ENCODE peak calls at places on chromosome 6, in four cellular contexts. One of them, this sample, is unnamed.
A peak's percentile ranks its signal among the peaks of the same experiment; 100 is the strongest.

GRCh38 chr6:89948876-89949275 is 54.6 kb downstream of the GJA10 start:
- DNase-seq in CD8-positive, alpha-beta T cell: no peak
- DNase-seq in sigmoid colon: no peak
- DNase-seq in upper lobe of right lung: no peak
- DNase-seq in this sample: no peak

GRCh38 chr6:122947355-122947754 is 48.7 kb upstream of the CLVS2 start:
- DNase-seq in upper lobe of right lung: no peak
- DNase-seq in CD8-positive, alpha-beta T cell: no peak
- DNase-seq in sigmoid colon: no peak
- DNase-seq in this sample: no peak

GRCh38 chr6:56484669-56485068 is 158.0 kb downstream of the DST start:
- DNase-seq in CD8-positive, alpha-beta T cell: no peak
- DNase-seq in upper lobe of right lung: no peak
- DNase-seq in sigmoid colon: no peak
- DNase-seq in this sample: no peak

GRCh38 chr6:99979953-99980352 is 14.1 kb downstream of the MCHR2 start:
- DNase-seq in sigmoid colon: no peak
- DNase-seq in CD8-positive, alpha-beta T cell: no peak
- DNase-seq in upper lobe of right lung: no peak
- DNase-seq in this sample: no peak

GRCh38 chr6:56851541-56852248 is 103.2 kb upstream of the BEND6 start:
- DNase-seq in sigmoid colon: peak; percentile 77
- DNase-seq in CD8-positive, alpha-beta T cell: no peak
- DNase-seq in upper lobe of right lung: no peak
- DNase-seq in this sample: no peak

GRCh38 chr6:161644521-161644920 is 370.7 kb upstream of the AGPAT4 start:
- DNase-seq in upper lobe of right lung: no peak
- DNase-seq in sigmoid colon: no peak
- DNase-seq in CD8-positive, alpha-beta T cell: no peak
- DNase-seq in this sample: no peak

GRCh38 chr6:88360203-88360797 is 194.2 kb upstream of the CNR1 start:
- DNase-seq in CD8-positive, alpha-beta T cell: no peak
- DNase-seq in sigmoid colon: no peak
- DNase-seq in upper lobe of right lung: no peak
- DNase-seq in this sample: no peak

GRCh38 chr6:146498309-146498708 is 45.3 kb upstream of the RAB32 start:
- DNase-seq in CD8-positive, alpha-beta T cell: no peak
- DNase-seq in sigmoid colon: no peak
- DNase-seq in upper lobe of right lung: no peak
- DNase-seq in this sample: no peak

GRCh38 chr6:155717369-155717768 is 261.7 kb upstream of the NOX3 start:
- DNase-seq in upper lobe of right lung: no peak
- DNase-seq in sigmoid colon: no peak
- DNase-seq in CD8-positive, alpha-beta T cell: no peak
- DNase-seq in this sample: no peak

GRCh38 chr6:117613920-117614535 is 11.7 kb upstream of the GOPC start:
- DNase-seq in upper lobe of right lung: no peak
- DNase-seq in sigmoid colon: no peak
- DNase-seq in CD8-positive, alpha-beta T cell: no peak
- DNase-seq in this sample: no peak

GRCh38 chr6:5763407-5763806 is 243.3 kb downstream of the NRN1 start:
- DNase-seq in upper lobe of right lung: no peak
- DNase-seq in sigmoid colon: no peak
- DNase-seq in CD8-positive, alpha-beta T cell: no peak
- DNase-seq in this sample: no peak

GRCh38 chr6:155882527-155883333 is 427.1 kb upstream of the NOX3 start:
- DNase-seq in upper lobe of right lung: no peak
- DNase-seq in sigmoid colon: no peak
- DNase-seq in CD8-positive, alpha-beta T cell: no peak
- DNase-seq in this sample: no peak

GRCh38 chr6:127192911-127193503 is 73.7 kb upstream of the RNF146 start:
- DNase-seq in upper lobe of right lung: no peak
- DNase-seq in sigmoid colon: no peak
- DNase-seq in CD8-positive, alpha-beta T cell: no peak
- DNase-seq in this sample: no peak

DNA sequence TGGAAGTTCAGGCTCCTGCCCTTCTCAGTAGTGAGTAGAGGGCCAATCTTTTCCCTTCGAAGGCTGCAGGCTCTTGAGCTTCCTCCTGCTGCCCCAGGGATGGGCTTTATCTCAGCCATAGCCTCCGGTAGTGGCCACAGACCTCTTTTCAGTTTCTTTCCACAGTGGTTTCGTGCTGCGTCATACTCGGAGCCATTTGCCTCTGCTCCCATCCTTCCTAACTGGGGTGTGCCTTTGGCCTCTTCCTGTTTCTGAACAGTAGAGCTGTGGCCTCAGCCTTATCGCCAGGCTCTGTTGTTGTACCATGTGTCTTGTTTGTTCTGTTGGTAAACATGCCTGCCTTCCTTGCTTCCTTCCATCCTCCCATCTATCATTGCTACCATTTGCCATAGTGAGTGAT is 54.1 kb downstream of the TULP4 start:
- DNase-seq in upper lobe of right lung: no peak
- DNase-seq in sigmoid colon: no peak
- DNase-seq in CD8-positive, alpha-beta T cell: no peak
- DNase-seq in this sample: no peak
- H3K27ac ChIP-seq in upper lobe of right lung: no peak overlapping the region
- H3K27ac ChIP-seq in sigmoid colon: no peak overlapping the region
- H3K27ac ChIP-seq in CD8-positive, alpha-beta T cell: no peak overlapping the region
- H3K27ac ChIP-seq in this sample: no peak overlapping the region

DNA sequence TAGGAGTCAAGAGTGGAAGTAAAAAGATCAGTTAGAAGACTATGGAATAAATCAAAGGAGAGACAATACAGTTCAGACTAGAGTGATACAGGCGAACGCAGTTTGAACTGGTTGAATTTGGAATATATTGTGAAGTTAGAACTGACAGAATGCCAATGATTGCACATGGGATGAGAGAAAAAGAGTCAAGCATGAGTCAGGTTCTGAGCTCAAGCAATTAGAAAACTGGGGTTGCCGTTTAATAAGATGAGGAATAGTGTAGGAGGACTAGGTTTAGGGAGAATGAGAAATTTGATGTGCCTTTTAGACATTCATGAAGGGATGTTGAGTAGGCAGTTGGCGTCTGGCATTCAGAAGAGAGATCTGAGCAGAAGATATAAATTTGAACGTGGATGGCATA is 8.0 kb downstream of the RNF217 start:
- DNase-seq in sigmoid colon: no peak
- DNase-seq in CD8-positive, alpha-beta T cell: no peak
- DNase-seq in upper lobe of right lung: no peak
- DNase-seq in this sample: no peak
- H3K27ac ChIP-seq in sigmoid colon: no peak overlapping the region
- H3K27ac ChIP-seq in CD8-positive, alpha-beta T cell: no peak overlapping the region
- H3K27ac ChIP-seq in upper lobe of right lung: no peak overlapping the region
- H3K27ac ChIP-seq in this sample: no peak overlapping the region

GRCh38 chr6:157761926-157762325 is 61.1 kb upstream of the SNX9 start:
- DNase-seq in upper lobe of right lung: no peak
- DNase-seq in sigmoid colon: no peak
- DNase-seq in CD8-positive, alpha-beta T cell: no peak
- DNase-seq in this sample: no peak
- H3K27ac ChIP-seq in upper lobe of right lung: no peak overlapping the region
- H3K27ac ChIP-seq in sigmoid colon: peak overlapping the region; percentile 90
- H3K27ac ChIP-seq in CD8-positive, alpha-beta T cell: no peak overlapping the region
- H3K27ac ChIP-seq in this sample: no peak overlapping the region

GRCh38 chr6:2376429-2377355 is 131.3 kb upstream of the GMDS start:
- DNase-seq in sigmoid colon: peak; percentile 74
- DNase-seq in CD8-positive, alpha-beta T cell: no peak
- DNase-seq in upper lobe of right lung: no peak
- DNase-seq in this sample: peak; percentile 43

GRCh38 chr6:2378046-2378657 is 132.7 kb upstream of the GMDS start:
- DNase-seq in sigmoid colon: no peak
- DNase-seq in upper lobe of right lung: no peak
- DNase-seq in CD8-positive, alpha-beta T cell: no peak
- DNase-seq in this sample: no peak

GRCh38 chr6:2381872-2382661 is 136.7 kb upstream of the GMDS start:
- DNase-seq in sigmoid colon: no peak
- DNase-seq in upper lobe of right lung: no peak
- DNase-seq in CD8-positive, alpha-beta T cell: no peak
- DNase-seq in this sample: no peak

GRCh38 chr6:2375443-2375842 is 130.0 kb upstream of the GMDS start:
- DNase-seq in CD8-positive, alpha-beta T cell: no peak
- DNase-seq in sigmoid colon: no peak
- DNase-seq in upper lobe of right lung: no peak
- DNase-seq in this sample: no peak

GRCh38 chr6:2378891-2379652 is 133.7 kb upstream of the GMDS start:
- DNase-seq in upper lobe of right lung: no peak
- DNase-seq in CD8-positive, alpha-beta T cell: no peak
- DNase-seq in sigmoid colon: no peak
- DNase-seq in this sample: peak; percentile 85
- H3K27ac ChIP-seq in upper lobe of right lung: no peak overlapping the region
- H3K27ac ChIP-seq in CD8-positive, alpha-beta T cell: no peak overlapping the region
- H3K27ac ChIP-seq in sigmoid colon: no peak overlapping the region
- H3K27ac ChIP-seq in this sample: peak overlapping the region; percentile 75

GRCh38 chr6:27754408-27754782 is 157.8 kb downstream of the OR2B2 start:
- DNase-seq in CD8-positive, alpha-beta T cell: no peak
- DNase-seq in upper lobe of right lung: no peak
- DNase-seq in sigmoid colon: no peak
- DNase-seq in this sample: no peak

GRCh38 chr6:27758471-27758870 is 153.7 kb downstream of the OR2B2 start:
- DNase-seq in CD8-positive, alpha-beta T cell: no peak
- DNase-seq in sigmoid colon: no peak
- DNase-seq in upper lobe of right lung: no peak
- DNase-seq in this sample: no peak

GRCh38 chr6:27759930-27760329 is 152.3 kb downstream of the OR2B2 start:
- DNase-seq in sigmoid colon: no peak
- DNase-seq in upper lobe of right lung: no peak
- DNase-seq in CD8-positive, alpha-beta T cell: no peak
- DNase-seq in this sample: no peak

GRCh38 chr6:27755768-27756167 is 156.4 kb downstream of the OR2B2 start:
- DNase-seq in upper lobe of right lung: no peak
- DNase-seq in CD8-positive, alpha-beta T cell: no peak
- DNase-seq in sigmoid colon: no peak
- DNase-seq in this sample: no peak

DNA sequence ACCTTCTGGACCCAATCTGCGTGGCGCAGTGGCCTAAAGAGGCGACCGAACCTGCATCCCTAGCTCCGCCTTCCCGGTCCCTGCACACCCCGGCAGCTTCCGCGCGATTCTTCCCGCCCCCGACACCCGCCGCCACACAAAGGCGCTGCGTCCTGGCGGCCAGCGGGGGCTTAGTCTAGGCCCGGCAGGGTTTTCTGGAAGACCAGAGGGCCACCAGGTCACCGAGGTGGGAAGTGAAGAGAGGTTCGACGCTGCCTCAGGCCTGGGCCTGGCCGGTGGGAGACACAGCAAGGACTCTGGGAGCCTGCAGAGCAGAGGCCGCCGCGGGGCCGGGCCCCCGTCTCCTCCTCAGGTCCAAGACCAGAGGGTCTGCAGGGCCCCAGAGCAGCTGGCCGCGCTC is 154.9 kb downstream of the OR2B2 start:
- DNase-seq in CD8-positive, alpha-beta T cell: no peak
- DNase-seq in sigmoid colon: no peak
- DNase-seq in upper lobe of right lung: peak; percentile 73
- DNase-seq in this sample: no peak
- H3K27ac ChIP-seq in CD8-positive, alpha-beta T cell: peak overlapping the region; percentile 39
- H3K27ac ChIP-seq in sigmoid colon: no peak overlapping the region
- H3K27ac ChIP-seq in upper lobe of right lung: no peak overlapping the region
- H3K27ac ChIP-seq in this sample: no peak overlapping the region

GRCh38 chr6:108689279-108690161 is 128.8 kb downstream of the FOXO3 start:
- DNase-seq in CD8-positive, alpha-beta T cell: no peak
- DNase-seq in upper lobe of right lung: peak; percentile 94
- DNase-seq in sigmoid colon: peak; percentile 95
- DNase-seq in this sample: peak; percentile 96
- H3K27ac ChIP-seq in CD8-positive, alpha-beta T cell: no peak overlapping the region
- H3K27ac ChIP-seq in upper lobe of right lung: peak overlapping the region; percentile 65
- H3K27ac ChIP-seq in sigmoid colon: peak overlapping the region; percentile 65
- H3K27ac ChIP-seq in this sample: peak overlapping the region; percentile 95

GRCh38 chr6:52109073-52109635 is 21.7 kb upstream of the PKHD1 start:
- DNase-seq in sigmoid colon: no peak
- DNase-seq in upper lobe of right lung: no peak
- DNase-seq in CD8-positive, alpha-beta T cell: no peak
- DNase-seq in this sample: no peak
- H3K27ac ChIP-seq in sigmoid colon: no peak overlapping the region
- H3K27ac ChIP-seq in upper lobe of right lung: no peak overlapping the region
- H3K27ac ChIP-seq in CD8-positive, alpha-beta T cell: no peak overlapping the region
- H3K27ac ChIP-seq in this sample: no peak overlapping the region

GRCh38 chr6:34514112-34514511 is 42.0 kb downstream of the SPDEF start:
- DNase-seq in upper lobe of right lung: peak; percentile 9
- DNase-seq in CD8-positive, alpha-beta T cell: no peak
- DNase-seq in sigmoid colon: peak; percentile 9
- DNase-seq in this sample: no peak

GRCh38 chr6:34514593-34515472 is 41.3 kb downstream of the SPDEF start:
- DNase-seq in CD8-positive, alpha-beta T cell: no peak
- DNase-seq in upper lobe of right lung: peak; percentile 58
- DNase-seq in sigmoid colon: peak; percentile 56
- DNase-seq in this sample: no peak

GRCh38 chr6:34511923-34512737 is 44.0 kb downstream of the SPDEF start:
- DNase-seq in sigmoid colon: peak; percentile 34
- DNase-seq in upper lobe of right lung: peak; percentile 30
- DNase-seq in CD8-positive, alpha-beta T cell: no peak
- DNase-seq in this sample: no peak

GRCh38 chr6:34512738-34513115 is 43.4 kb downstream of the SPDEF start:
- DNase-seq in sigmoid colon: peak; percentile 25
- DNase-seq in CD8-positive, alpha-beta T cell: no peak
- DNase-seq in upper lobe of right lung: no peak
- DNase-seq in this sample: no peak

GRCh38 chr6:34513628-34514027 is 42.5 kb downstream of the SPDEF start:
- DNase-seq in sigmoid colon: peak; percentile 40
- DNase-seq in CD8-positive, alpha-beta T cell: no peak
- DNase-seq in upper lobe of right lung: no peak
- DNase-seq in this sample: no peak
- H3K27ac ChIP-seq in sigmoid colon: no peak overlapping the region
- H3K27ac ChIP-seq in CD8-positive, alpha-beta T cell: no peak overlapping the region
- H3K27ac ChIP-seq in upper lobe of right lung: no peak overlapping the region
- H3K27ac ChIP-seq in this sample: no peak overlapping the region

GRCh38 chr6:72954736-72955135 is 270.6 kb downstream of the KHDC1L start:
- DNase-seq in upper lobe of right lung: no peak
- DNase-seq in sigmoid colon: no peak
- DNase-seq in CD8-positive, alpha-beta T cell: no peak
- DNase-seq in this sample: no peak
- H3K27ac ChIP-seq in upper lobe of right lung: no peak overlapping the region
- H3K27ac ChIP-seq in sigmoid colon: peak overlapping the region; percentile 4
- H3K27ac ChIP-seq in CD8-positive, alpha-beta T cell: no peak overlapping the region
- H3K27ac ChIP-seq in this sample: no peak overlapping the region

DNA sequence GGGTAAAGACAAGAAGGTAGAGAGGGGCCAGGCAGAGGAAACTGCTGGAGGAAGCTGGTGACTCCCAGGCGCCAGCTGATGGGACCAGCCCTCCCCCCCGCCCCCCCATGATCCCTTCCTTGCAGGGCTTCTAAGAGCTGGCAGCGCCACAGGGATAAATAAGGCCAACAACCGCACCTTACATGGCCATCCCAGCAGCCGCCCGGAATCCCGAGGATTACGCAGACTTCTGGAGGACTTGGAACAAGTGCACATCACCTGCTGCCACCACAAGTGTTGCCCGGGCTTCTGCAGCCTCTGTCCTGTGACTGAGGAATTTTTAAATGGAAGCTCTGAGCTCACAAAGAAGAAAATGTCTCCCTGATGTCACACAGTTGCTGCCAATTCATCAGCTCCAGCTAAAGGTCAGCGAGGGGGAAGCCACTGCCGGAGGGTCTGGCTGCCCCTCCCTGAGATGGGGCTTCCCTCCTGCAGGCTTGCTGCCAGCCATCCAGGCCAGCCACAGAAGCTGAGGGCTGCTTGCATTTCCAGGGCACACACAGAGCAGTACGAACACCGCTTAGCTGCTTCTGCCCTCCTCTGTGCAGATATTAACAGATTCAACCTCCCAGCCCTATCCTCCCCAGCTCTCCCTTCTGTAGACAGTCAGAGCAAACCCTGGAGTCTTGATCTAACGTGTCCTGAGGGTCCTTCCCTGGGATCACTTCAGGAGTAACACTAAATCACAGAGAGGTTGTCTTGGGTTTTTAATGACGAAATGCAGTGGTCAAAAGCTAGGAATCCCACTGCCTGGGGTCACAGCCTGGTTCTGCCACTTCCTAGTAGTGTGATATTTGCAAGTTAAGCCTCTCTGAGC is 38.6 kb upstream of the PIM1 start:
- DNase-seq in CD8-positive, alpha-beta T cell: no peak
- DNase-seq in upper lobe of right lung: peak; percentile 89
- DNase-seq in sigmoid colon: peak; percentile 97
- DNase-seq in this sample: no peak
- H3K27ac ChIP-seq in CD8-positive, alpha-beta T cell: no peak overlapping the region
- H3K27ac ChIP-seq in upper lobe of right lung: peak overlapping the region; percentile 79
- H3K27ac ChIP-seq in sigmoid colon: peak overlapping the region; percentile 97
- H3K27ac ChIP-seq in this sample: peak overlapping the region; percentile 78